ENCODE peak calls at places on chromosomes 4 and X, in seven cellular contexts. I is ovary, P is astrocyte of the cerebellum, Y is cardiac fibroblast, E is breast epithelium, O is epithelial cell of esophagus, K is fibroblast of mammary gland. F is an unnamed sample.
A peak's percentile ranks its signal among the peaks of the same experiment; 100 is the strongest.

GRCh38 chrX:39729834-39730670 is 367.7 kb downstream of the BCOR start:
- DNase-seq in I (no peak), P (peak; percentile 23), Y (no peak), E (no peak), O (no peak), K (no peak), F (no peak)

GRCh38 chr4:127936974-127937373 is 28.0 kb downstream of the MFSD8 start:
- DNase-seq in I (no peak), P (no peak), Y (peak; percentile 42), E (no peak), O (peak; percentile 34), K (peak; percentile 14), F (peak; percentile 24)

GRCh38 chr4:144645621-144646522 is at the start of gene HHIP:
- DNase-seq in I (peak; percentile 41), P (peak; percentile 64), Y (peak; percentile 82), E (no peak), O (peak; percentile 23), K (peak; percentile 36), F (peak; percentile 45)

GRCh38 chr4:18022572-18023039 is 1.1 kb upstream of the LCORL start:
- DNase-seq in I (no peak), P (no peak), Y (no peak), E (no peak), O (peak; percentile 1), K (no peak), F (no peak)

GRCh38 chrX:18761750-18762149 is 54.3 kb downstream of the PPEF1 start:
- DNase-seq in I (no peak), P (no peak), Y (no peak), E (no peak), O (no peak), K (no peak), F (no peak)

GRCh38 chr4:15893967-15894366 is 44.6 kb downstream of the FGFBP1 start:
- DNase-seq in I (no peak), P (peak; percentile 96), Y (peak; percentile 99), E (no peak), O (peak; percentile 99), K (peak; percentile 96), F (peak; percentile 88)

GRCh38 chr4:138602664-138603063 is 360.5 kb upstream of the SLC7A11 start:
- DNase-seq in I (no peak), P (peak; percentile 95), Y (peak; percentile 3), E (no peak), O (no peak), K (no peak), F (peak; percentile 82)

GRCh38 chrX:19560611-19561010 is 45.3 kb upstream of the MAP3K15 start:
- DNase-seq in I (no peak), P (no peak), Y (no peak), E (no peak), O (no peak), K (no peak), F (no peak)

GRCh38 chr4:1410491-1411325 is 4.5 kb upstream of the NKX1-1 start:
- DNase-seq in I (peak; percentile 37), P (no peak), Y (peak; percentile 24), E (peak; percentile 51), O (peak; percentile 41), K (peak; percentile 29), F (peak; percentile 54)

GRCh38 chr4:6674500-6675149 is 19.1 kb upstream of the S100P start:
- DNase-seq in I (no peak), P (no peak), Y (peak; percentile 31), E (no peak), O (peak; percentile 82), K (peak; percentile 42), F (peak; percentile 36)

GRCh38 chr4:83010522-83011318 is at the start of gene LIN54:
- DNase-seq in I (peak; percentile 65), P (no peak), Y (peak; percentile 83), E (peak; percentile 70), O (peak; percentile 87), K (peak; percentile 60), F (peak; percentile 86)

GRCh38 chrX:20378291-20378920 is 111.7 kb upstream of the RPS6KA3 start:
- DNase-seq in I (no peak), P (no peak), Y (peak; percentile 47), E (no peak), O (peak; percentile 86), K (peak; percentile 27), F (no peak)

GRCh38 chr4:96317924-96318323 is 478.0 kb downstream of the PDHA2 start:
- DNase-seq in I (no peak), P (no peak), Y (no peak), E (no peak), O (no peak), K (no peak), F (no peak)

GRCh38 chr4:99506781-99507180 is 4.0 kb upstream of the C4orf17 start:
- DNase-seq in I (no peak), P (no peak), Y (peak; percentile 41), E (no peak), O (peak; percentile 35), K (peak; percentile 5), F (no peak)

GRCh38 chr4:16264798-16265197 is 38.5 kb upstream of the TAPT1 start:
- DNase-seq in I (no peak), P (peak; percentile 26), Y (peak; percentile 72), E (no peak), O (peak; percentile 52), K (peak; percentile 65), F (peak; percentile 55)

GRCh38 chrX:8755116-8755515 is 23.2 kb upstream of the ANOS1 start:
- DNase-seq in I (no peak), P (no peak), Y (no peak), E (no peak), O (no peak), K (no peak), F (no peak)

GRCh38 chr4:90904018-90904417 is 776.8 kb downstream of the CCSER1 start:
- DNase-seq in I (no peak), P (no peak), Y (no peak), E (no peak), O (no peak), K (no peak), F (no peak)

GRCh38 chr4:83043801-83044407 is 8.9 kb downstream of the COPS4 start:
- DNase-seq in I (no peak), P (no peak), Y (peak; percentile 82), E (no peak), O (peak; percentile 38), K (peak; percentile 79), F (peak; percentile 74)

GRCh38 chr4:138650917-138651564 is 364.5 kb upstream of the NOCT start:
- DNase-seq in I (no peak), P (peak; percentile 85), Y (peak; percentile 54), E (no peak), O (peak; percentile 3), K (peak; percentile 64), F (peak; percentile 86)

GRCh38 chr4:21948347-21949072 is at the start of gene KCNIP4:
- DNase-seq in I (no peak), P (no peak), Y (peak; percentile 4), E (no peak), O (peak; percentile 2), K (peak; percentile 8), F (peak; percentile 14)

GRCh38 chrX:101357166-101357795 is 8.7 kb upstream of the TIMM8A start:
- DNase-seq in I (no peak), P (no peak), Y (peak; percentile 33), E (no peak), O (no peak), K (peak; percentile 19), F (peak; percentile 8)

GRCh38 chrX:119155416-119156035 is 27.9 kb upstream of the KIAA1210 start:
- DNase-seq in I (no peak), P (no peak), Y (peak; percentile 66), E (no peak), O (peak; percentile 41), K (peak; percentile 90), F (peak; percentile 19)

GRCh38 chrX:136954930-136955329 is 74.4 kb upstream of the RBMX start:
- DNase-seq in I (no peak), P (peak; percentile 26), Y (peak; percentile 62), E (no peak), O (peak; percentile 24), K (peak; percentile 55), F (peak; percentile 42)

GRCh38 chrX:3286196-3286920 is 60.1 kb downstream of the MXRA5 start:
- DNase-seq in I (no peak), P (peak; percentile 82), Y (peak; percentile 64), E (no peak), O (peak; percentile 76), K (peak; percentile 73), F (peak; percentile 82)

GRCh38 chrX:57453901-57454300 is 137.9 kb upstream of the ZXDB start:
- DNase-seq in I (no peak), P (no peak), Y (peak; percentile 48), E (no peak), O (peak; percentile 53), K (peak; percentile 13), F (peak; percentile 13)

GRCh38 chrX:46577116-46578005 is 3.8 kb downstream of the CHST7 start:
- DNase-seq in I (no peak), P (no peak), Y (peak; percentile 68), E (no peak), O (peak; percentile 35), K (peak; percentile 50), F (no peak)

GRCh38 chr4:111854494-111855087 is 290.7 kb upstream of the FAM241A start:
- DNase-seq in I (no peak), P (peak; percentile 26), Y (peak; percentile 58), E (no peak), O (peak; percentile 63), K (peak; percentile 63), F (peak; percentile 62)
- TF ChIP-seq CTCF in I (no peak), P (peak; percentile 69), Y (peak; percentile 58), E (no peak), O (peak; percentile 71), K (peak; percentile 70), F (peak; percentile 73)

GRCh38 chr4:55125087-55125721 is at the start of gene KDR:
- DNase-seq in I (no peak), P (no peak), Y (peak; percentile 50), E (no peak), O (peak; percentile 21), K (peak; percentile 25), F (peak; percentile 16)
- H3K4me3 ChIP-seq in I (peak within 1 kb of the TSS; percentile 58), P (peak within 1 kb of the TSS; percentile 67), Y (peak within 1 kb of the TSS; percentile 80), E (peak within 1 kb of the TSS; percentile 51), O (peak within 1 kb of the TSS; percentile 39), K (peak within 1 kb of the TSS; percentile 66), F (peak within 1 kb of the TSS; percentile 59)

GRCh38 chrX:24561121-24561520 is 86.0 kb downstream of the PCYT1B start:
- DNase-seq in I (no peak), P (no peak), Y (peak; percentile 16), E (no peak), O (peak; percentile 29), K (peak; percentile 25), F (peak; percentile 22)
- TF ChIP-seq CTCF in I (no peak), P (no peak), Y (peak; percentile 17), E (no peak), O (no peak), K (peak; percentile 26), F (peak; percentile 31)

GRCh38 chr4:84483738-84484137 is 15.4 kb downstream of the NKX6-1 start:
- DNase-seq in I (no peak), P (no peak), Y (no peak), E (no peak), O (no peak), K (no peak), F (no peak)

GRCh38 chr4:84480082-84480481 is 19.0 kb downstream of the NKX6-1 start:
- DNase-seq in I (no peak), P (no peak), Y (no peak), E (no peak), O (no peak), K (no peak), F (no peak)

GRCh38 chr4:84481077-84481878 is 17.8 kb downstream of the NKX6-1 start:
- DNase-seq in I (no peak), P (no peak), Y (no peak), E (no peak), O (no peak), K (no peak), F (no peak)

GRCh38 chr4:84482564-84483563 is 16.2 kb downstream of the NKX6-1 start:
- DNase-seq in I (no peak), P (no peak), Y (no peak), E (no peak), O (peak; percentile 58), K (peak; percentile 36), F (no peak)

GRCh38 chr4:84481879-84482245 is 17.2 kb downstream of the NKX6-1 start:
- DNase-seq in I (no peak), P (no peak), Y (no peak), E (no peak), O (no peak), K (no peak), F (no peak)
- H3K4me3 ChIP-seq in I (no peak overlapping the region), P (no peak overlapping the region), Y (no peak overlapping the region), E (no peak overlapping the region), O (no peak overlapping the region), K (no peak overlapping the region), F (no peak overlapping the region)